ENCODE peak calls at places on chromosomes 1 and 21, in ten cellular contexts. W is left ventricle myocardium inferior, Q is progenitor cell of endocrine pancreas, P is H9, N is AG10803, U is BE2C, E is Peyer's patch, T is endothelial cell, A is pancreas, C is mammary epithelial cell. F is an unnamed sample.

GRCh38 chr1:201882665-201883132 is 6.0 kb upstream of the SHISA4 start:
- DNase-seq in E (no peak), N (peak; percentile 76), Q (no peak), T (no peak), U (no peak), P (no peak), C (peak; percentile 90), W (no peak), A (no peak), F (peak; percentile 91)

GRCh38 chr1:101239095-101240040 is 2.5 kb downstream of the S1PR1 start:
- DNase-seq in N (no peak), T (no peak), Q (no peak), A (no peak), C (no peak), E (no peak), U (no peak), P (no peak), W (no peak), F (no peak)

GRCh38 chr1:3017440-3018050 is 3.7 kb upstream of the ACTRT2 start:
- DNase-seq in T (no peak), A (no peak), E (no peak), W (peak; percentile 1), N (no peak), P (no peak), C (no peak), U (no peak), Q (no peak), F (no peak)

GRCh38 chr1:175034775-175035174 is 11.6 kb upstream of the MRPS14 start:
- DNase-seq in P (no peak), N (no peak), A (no peak), T (no peak), E (no peak), W (no peak), Q (no peak), U (no peak), C (peak; percentile 69), F (no peak)

GRCh38 chr21:28135646-28136045 is 857.0 kb downstream of the LTN1 start:
- DNase-seq in T (no peak), N (no peak), P (no peak), U (no peak), W (no peak), E (no peak), A (no peak), Q (no peak), C (no peak), F (peak; percentile 75)

GRCh38 chr21:26391166-26391565 is 181.9 kb downstream of the CYYR1 start:
- DNase-seq in P (no peak), A (no peak), W (no peak), N (no peak), T (no peak), U (no peak), Q (no peak), C (no peak), E (no peak), F (no peak)

GRCh38 chr1:155006601-155007101 is 4.0 kb downstream of the ZBTB7B start:
- DNase-seq in E (no peak), C (no peak), W (no peak), N (no peak), T (no peak), A (no peak), P (no peak), U (no peak), Q (no peak), F (no peak)

GRCh38 chr1:42684139-42684538 is 1.9 kb downstream of the YBX1 start:
- DNase-seq in W (no peak), T (no peak), C (peak; percentile 22), A (no peak), Q (no peak), U (peak; percentile 22), E (no peak), P (no peak), N (no peak), F (no peak)

GRCh38 chr1:164184273-164184672 is 374.7 kb upstream of the PBX1 start:
- DNase-seq in U (no peak), C (peak; percentile 5), W (no peak), Q (no peak), A (no peak), P (no peak), N (no peak), T (no peak), E (no peak), F (no peak)

GRCh38 chr21:42493109-42494060 is 2.6 kb downstream of the RSPH1 start:
- DNase-seq in N (no peak), Q (no peak), E (peak; percentile 81), U (no peak), C (no peak), P (no peak), W (no peak), A (no peak), T (no peak), F (no peak)
- TF ChIP-seq CTCF in N (no peak), Q (no peak), E (no peak), U (no peak), C (no peak), P (no peak), W (no peak), A (no peak), T (no peak), F (no peak)

DNA sequence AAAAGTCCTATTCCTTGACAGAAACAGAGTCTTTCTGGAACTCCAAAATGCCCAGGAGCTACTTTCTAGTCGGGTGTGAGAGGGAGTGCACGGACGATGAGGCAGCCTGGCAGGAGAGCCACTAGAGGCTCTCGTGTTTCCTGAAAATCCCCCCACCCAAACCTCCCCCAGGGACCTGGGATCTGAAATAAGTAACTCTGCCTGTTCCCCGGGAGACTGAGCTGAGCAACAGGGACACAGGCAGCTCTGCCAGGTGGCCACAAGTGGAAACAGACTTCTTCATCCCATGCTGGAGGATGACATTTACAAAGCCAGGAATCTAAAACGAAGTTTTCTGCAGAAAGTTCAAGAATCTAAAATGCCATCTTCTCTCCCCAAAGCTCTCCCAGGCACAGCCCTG is 77.1 kb downstream of the ITPKB start:
- DNase-seq in P (no peak), E (peak; percentile 15), N (peak; percentile 22), T (peak; percentile 31), C (no peak), W (peak; percentile 35), Q (no peak), U (peak; percentile 74), A (no peak), F (no peak)
- TF ChIP-seq CTCF in P (no peak), E (no peak), N (peak; percentile 10), T (no peak), C (no peak), W (no peak), Q (no peak), U (peak; percentile 35), A (no peak), F (no peak)

GRCh38 chr1:84776639-84777038 is 86.4 kb upstream of the SSX2IP start:
- DNase-seq in T (no peak), N (no peak), C (peak; percentile 82), W (no peak), E (no peak), A (no peak), Q (no peak), U (no peak), P (no peak), F (no peak)

GRCh38 chr1:84782881-84783280 is 92.6 kb upstream of the SSX2IP start:
- DNase-seq in E (no peak), A (no peak), U (no peak), C (no peak), P (no peak), W (no peak), Q (no peak), N (no peak), T (no peak), F (no peak)

GRCh38 chr1:84785231-84785630 is 95.0 kb upstream of the SSX2IP start:
- DNase-seq in C (peak; percentile 74), P (no peak), U (no peak), N (no peak), W (no peak), A (no peak), E (no peak), Q (no peak), T (no peak), F (no peak)

GRCh38 chr1:84780000-84780716 is 89.9 kb upstream of the SSX2IP start:
- DNase-seq in Q (no peak), P (no peak), U (no peak), N (peak; percentile 68), T (no peak), A (no peak), C (peak; percentile 76), E (no peak), W (no peak), F (no peak)

DNA sequence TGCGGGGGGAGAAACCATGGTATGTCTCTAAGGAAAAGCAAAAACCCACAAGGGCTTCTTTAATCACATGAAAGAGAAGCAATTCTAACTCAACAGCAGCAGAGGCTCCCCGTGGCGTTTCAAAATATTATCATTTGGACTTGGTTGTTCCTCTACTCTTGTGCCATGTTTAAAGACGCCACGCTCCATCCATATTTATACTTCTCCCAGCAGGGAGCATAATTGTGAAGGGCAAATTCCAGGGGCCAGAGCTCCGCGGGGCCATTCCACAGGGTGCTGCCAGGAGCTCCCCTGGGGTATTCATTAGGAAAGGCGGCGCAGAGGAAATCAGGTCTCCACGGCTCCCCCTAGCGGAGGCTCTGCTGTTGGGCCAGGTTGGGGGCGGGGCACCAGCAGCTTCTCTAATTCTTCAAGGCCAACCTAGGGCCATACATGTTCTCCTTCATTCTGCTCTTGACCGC is 92.1 kb upstream of the SSX2IP start:
- DNase-seq in A (peak; percentile 72), C (no peak), E (peak; percentile 82), T (peak; percentile 78), P (peak; percentile 89), U (peak; percentile 66), W (peak; percentile 64), Q (peak; percentile 43), N (peak; percentile 33), F (peak; percentile 68)
- TF ChIP-seq CTCF in A (peak; percentile 54), C (peak; percentile 6), E (peak; percentile 50), T (peak; percentile 71), P (peak; percentile 92), U (peak; percentile 54), W (peak; percentile 67), Q (peak; percentile 67), N (peak; percentile 64), F (peak; percentile 79)

DNA sequence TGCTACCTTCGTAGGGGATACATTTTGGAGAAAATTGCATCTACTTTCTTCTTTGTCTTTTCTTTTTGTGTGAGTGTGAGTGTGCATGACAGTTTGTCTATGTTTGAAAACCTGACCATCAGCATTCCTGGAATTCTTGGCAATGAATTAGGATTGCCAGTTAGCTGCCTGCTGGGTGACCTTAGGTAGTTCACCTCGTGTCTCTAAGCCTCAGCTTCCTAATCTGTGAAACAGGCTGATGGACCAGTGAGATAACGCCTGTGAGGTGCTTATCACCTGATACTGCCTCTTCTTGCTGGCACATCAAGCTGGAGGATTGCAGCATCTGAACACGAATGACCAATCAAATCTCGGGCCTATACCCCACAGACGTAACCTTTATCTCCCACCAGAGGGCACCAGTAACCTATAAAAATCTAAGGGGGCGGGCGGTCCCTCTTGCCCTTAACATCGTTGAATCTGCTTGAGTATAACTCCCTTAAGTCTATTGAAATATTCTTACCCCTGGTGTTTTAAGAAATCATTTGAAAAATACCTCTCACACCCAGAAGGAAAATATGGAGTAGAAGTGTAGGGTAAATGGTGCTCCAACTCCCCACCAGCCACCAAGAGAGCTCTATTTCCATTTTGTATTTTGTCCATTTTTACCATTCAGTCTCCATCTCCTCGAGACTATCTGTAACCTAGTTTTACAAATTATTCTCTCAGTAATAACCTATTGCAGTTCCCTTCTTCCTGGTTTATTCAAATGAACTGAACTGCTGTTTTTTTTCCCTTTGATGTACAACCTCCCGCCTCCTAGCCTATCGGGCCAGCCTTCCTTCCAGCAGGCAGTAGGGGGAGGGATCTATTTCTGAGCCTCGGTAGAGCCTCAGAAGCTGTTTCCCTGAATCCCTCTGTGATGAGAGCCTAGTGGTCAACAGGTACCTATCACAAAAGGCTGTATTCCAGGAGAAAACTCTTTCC is 49.7 kb downstream of the MDM4 start:
- DNase-seq in N (peak; percentile 77), C (peak; percentile 71), P (peak; percentile 80), Q (peak; percentile 22), U (peak; percentile 64), W (no peak), E (no peak), T (peak; percentile 57), A (no peak), F (no peak)
- TF ChIP-seq CTCF in N (peak; percentile 73), C (peak; percentile 52), P (peak; percentile 89), Q (peak; percentile 72), U (peak; percentile 79), W (peak; percentile 73), E (peak; percentile 58), T (peak; percentile 77), A (peak; percentile 38), F (peak; percentile 41)